ENCODE peak calls at places on chromosomes 5 and 9, in four cellular contexts. N is adipocyte, C is AG10803, O is SW480. Z is an unnamed sample.

GRCh38 chr5:142178651-142179050 is 70.1 kb downstream of the NDFIP1 start:
- DNase-seq in N (no peak), C (no peak), O (no peak), Z (no peak)

GRCh38 chr5:116645627-116646026 is 71.0 kb upstream of the SEMA6A start:
- DNase-seq in N (no peak), C (no peak), O (no peak), Z (no peak)

GRCh38 chr5:102638316-102638715 is 116.8 kb upstream of the PAM start:
- DNase-seq in N (peak), C (peak), O (peak), Z (no peak)

GRCh38 chr9:32882616-32883015 is 99.3 kb downstream of the TMEM215 start:
- DNase-seq in N (no peak), C (no peak), O (no peak), Z (no peak)

GRCh38 chr5:83552275-83552674 is 80.7 kb downstream of the VCAN start:
- DNase-seq in N (no peak), C (no peak), O (no peak), Z (no peak)

GRCh38 chr5:157168286-157168685 is 2.2 kb upstream of the GARIN3 start:
- DNase-seq in N (no peak), C (no peak), O (no peak), Z (no peak)

GRCh38 chr5:137223324-137224295 is 275.5 kb downstream of the SPOCK1 start:
- DNase-seq in N (no peak), C (no peak), O (no peak), Z (no peak)

GRCh38 chr9:126856326-126856877 is 4.0 kb upstream of the ZBTB34 start:
- DNase-seq in N (no peak), C (no peak), O (no peak), Z (no peak)

GRCh38 chr5:148335259-148335658 is at the start of gene SPINK9:
- DNase-seq in N (no peak), C (no peak), O (no peak), Z (no peak)

GRCh38 chr5:14326035-14326909 is 183.1 kb downstream of the TRIO start:
- DNase-seq in N (no peak), C (no peak), O (no peak), Z (no peak)

GRCh38 chr9:135146766-135147472 is 59.5 kb downstream of the OLFM1 start:
- DNase-seq in N (no peak), C (no peak), O (no peak), Z (no peak)

GRCh38 chr5:34686762-34687268 is 30.7 kb downstream of the RAI14 start:
- DNase-seq in N (peak), C (peak), O (peak), Z (no peak)

GRCh38 chr9:130122465-130122864 is 49.7 kb upstream of the NCS1 start:
- DNase-seq in N (no peak), C (no peak), O (no peak), Z (no peak)

GRCh38 chr5:78300464-78301045 is 6.1 kb upstream of the AP3B1 start:
- DNase-seq in N (peak), C (peak), O (no peak), Z (no peak)

GRCh38 chr5:27437594-27438200 is 399.3 kb upstream of the CDH9 start:
- DNase-seq in N (peak), C (no peak), O (no peak), Z (no peak)

GRCh38 chr5:66828046-66828550 is 231.9 kb downstream of the MAST4 start:
- DNase-seq in N (no peak), C (no peak), O (no peak), Z (no peak)

GRCh38 chr5:669111-669841 is 23.9 kb downstream of the TPPP start:
- DNase-seq in N (peak), C (peak), O (no peak), Z (no peak)

GRCh38 chr9:122827759-122828090 is 663 bp downstream of the PDCL start:
- DNase-seq in N (peak), C (peak), O (peak), Z (no peak)

GRCh38 chr5:159343295-159344094 is 13.2 kb upstream of the IL12B start:
- DNase-seq in N (no peak), C (no peak), O (no peak), Z (no peak)

Z was measured in GOT3.